ENCODE peak calls at places on chromosomes 2 and 18, in seven cellular contexts. W is astrocyte; B is CD4-positive, alpha-beta memory T cell; N is fibroblast of lung; O is effector memory CD4-positive, alpha-beta T cell; A is A549; M is SJSA1. T is an unnamed sample.
A peak's percentile ranks its signal among the peaks of the same experiment; 100 is the strongest.

GRCh38 chr2:52269696-52270485 is 1238.0 kb upstream of the NRXN1 start:
- DNase-seq in W (peak; percentile 85), B (no peak), N (peak; percentile 48), O (no peak), A (no peak), M (no peak), T (peak; percentile 11)

GRCh38 chr18:62618735-62619134 is 95.9 kb downstream of the ZCCHC2 start:
- DNase-seq in W (no peak), B (no peak), N (no peak), O (no peak), A (no peak), M (no peak), T (no peak)

GRCh38 chr2:11753452-11753885 is 7.0 kb downstream of the LPIN1 start:
- DNase-seq in W (peak; percentile 56), B (peak; percentile 60), N (no peak), O (peak; percentile 44), A (no peak), M (no peak), T (no peak)

GRCh38 chr2:194214192-194214591 is 1442.8 kb upstream of the SLC39A10 start:
- DNase-seq in W (no peak), B (no peak), N (no peak), O (no peak), A (no peak), M (no peak), T (no peak)

GRCh38 chr2:11344956-11345671 is 678 bp upstream of the ROCK2 start:
- DNase-seq in W (peak; percentile 51), B (peak; percentile 30), N (peak; percentile 96), O (no peak), A (peak; percentile 52), M (peak; percentile 77), T (peak; percentile 76)

GRCh38 chr2:150549381-150549780 is 61.9 kb upstream of the RND3 start:
- DNase-seq in W (no peak), B (no peak), N (no peak), O (no peak), A (no peak), M (no peak), T (no peak)

GRCh38 chr2:7916670-7917069 is 765.2 kb upstream of the ID2 start:
- DNase-seq in W (no peak), B (no peak), N (no peak), O (no peak), A (no peak), M (no peak), T (no peak)

GRCh38 chr2:237345891-237346640 is 67.9 kb downstream of the COL6A3 start:
- DNase-seq in W (peak; percentile 36), B (no peak), N (no peak), O (no peak), A (no peak), M (no peak), T (no peak)

GRCh38 chr18:26763745-26764144 is 101.8 kb downstream of the AQP4 start:
- DNase-seq in W (no peak), B (no peak), N (no peak), O (no peak), A (no peak), M (no peak), T (no peak)

DNA sequence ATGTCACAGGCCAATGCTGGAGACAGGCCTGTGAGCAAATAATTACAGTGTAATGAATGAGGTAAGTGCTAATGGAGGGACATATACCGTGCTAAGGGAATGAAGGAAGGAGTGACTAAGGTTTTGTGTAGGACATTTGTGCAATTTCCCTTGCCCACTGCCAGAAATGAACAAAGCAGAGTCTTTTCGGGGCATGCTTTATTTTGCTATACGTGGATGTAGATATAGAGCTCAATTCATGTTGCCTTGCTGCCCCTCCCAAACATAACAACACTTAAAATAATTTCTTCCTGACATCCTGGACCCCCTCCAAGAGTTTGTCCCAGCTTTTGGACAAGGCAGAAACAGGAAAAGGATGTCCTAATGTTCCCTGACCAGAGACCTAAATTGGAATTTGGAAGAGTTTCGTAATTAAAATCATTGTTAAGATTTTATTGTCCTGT is 23.7 kb upstream of the CD28 start:
- DNase-seq in W (peak; percentile 78), B (no peak), N (peak; percentile 76), O (no peak), A (no peak), M (no peak), T (no peak)
- H3K4me1 ChIP-seq in W (peaks cover 54% of the 10 kb centered on the region), B (peaks cover 14% of the 10 kb centered on the region), N (peaks cover 36% of the 10 kb centered on the region), O (no peaks in the 10 kb centered on the region), A (peaks cover 16% of the 10 kb centered on the region), M (peaks cover 43% of the 10 kb centered on the region), T (peaks cover 34% of the 10 kb centered on the region)

GRCh38 chr2:168183308-168183997 is 63.9 kb downstream of the STK39 start:
- DNase-seq in W (no peak), B (no peak), N (no peak), O (no peak), A (no peak), M (no peak), T (no peak)

GRCh38 chr2:168180914-168181313 is 66.5 kb downstream of the STK39 start:
- DNase-seq in W (no peak), B (no peak), N (no peak), O (no peak), A (no peak), M (no peak), T (no peak)

GRCh38 chr2:168182850-168183249 is 64.5 kb downstream of the STK39 start:
- DNase-seq in W (no peak), B (no peak), N (no peak), O (no peak), A (no peak), M (no peak), T (no peak)

GRCh38 chr2:168180483-168180882 is 66.9 kb downstream of the STK39 start:
- DNase-seq in W (no peak), B (no peak), N (no peak), O (no peak), A (no peak), M (no peak), T (no peak)

GRCh38 chr2:168181825-168182224 is 65.6 kb downstream of the STK39 start:
- DNase-seq in W (no peak), B (no peak), N (no peak), O (no peak), A (no peak), M (no peak), T (no peak)
- H3K4me3 ChIP-seq in W (no peak overlapping the region), B (no peak overlapping the region), N (no peak overlapping the region), O (no peak overlapping the region), A (no peak overlapping the region), M (no peak overlapping the region), T (no peak overlapping the region)

DNA sequence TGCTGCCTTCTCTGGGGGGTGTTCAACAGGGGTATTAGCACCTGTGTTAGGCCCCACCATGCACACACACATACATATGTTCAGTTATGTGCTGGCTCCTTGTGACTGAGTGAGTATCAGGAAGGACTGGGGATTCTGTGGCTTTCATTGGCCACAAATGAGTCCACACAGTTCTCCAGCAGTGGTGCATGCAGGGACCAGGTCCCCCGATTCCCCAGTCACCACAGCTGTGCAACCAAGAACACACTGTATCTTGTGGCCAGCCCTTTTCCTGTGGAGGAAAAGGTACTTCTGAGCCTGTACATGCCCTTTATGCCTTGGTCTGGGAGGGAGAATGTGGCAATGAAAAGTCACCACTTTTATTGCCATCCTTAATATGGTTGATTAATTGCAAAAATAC is 74.9 kb upstream of the KLF7 start:
- DNase-seq in W (no peak), B (no peak), N (no peak), O (no peak), A (no peak), M (no peak), T (no peak)
- H3K4me1 ChIP-seq in W (peaks cover 34% of the 10 kb centered on the region), B (peaks cover 11% of the 10 kb centered on the region), N (peaks cover 24% of the 10 kb centered on the region), O (no peaks in the 10 kb centered on the region), A (peaks cover 18% of the 10 kb centered on the region), M (peaks cover 43% of the 10 kb centered on the region), T (peaks cover 11% of the 10 kb centered on the region)

DNA sequence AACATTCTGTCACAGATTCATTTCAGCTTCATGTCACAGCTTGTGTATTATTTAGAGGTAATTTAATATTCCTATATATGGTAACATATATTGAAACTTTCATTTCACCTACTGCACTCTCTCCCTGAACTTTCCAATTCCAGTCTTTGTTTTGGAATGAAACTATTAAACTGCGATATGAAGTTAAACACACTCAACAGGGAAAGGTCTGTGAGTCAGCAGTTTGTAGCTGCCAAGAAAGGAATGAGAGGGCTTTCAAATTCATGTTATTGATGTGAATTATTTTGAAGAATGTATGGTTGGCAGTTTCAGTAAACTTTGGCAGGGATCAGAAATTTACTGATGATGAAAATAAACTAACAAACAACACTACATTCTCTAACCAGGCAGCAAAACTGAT is 148.3 kb downstream of the HNMT start:
- DNase-seq in W (peak; percentile 60), B (no peak), N (peak; percentile 22), O (no peak), A (no peak), M (no peak), T (no peak)
- H3K4me3 ChIP-seq in W (no peak overlapping the region), B (no peak overlapping the region), N (no peak overlapping the region), O (no peak overlapping the region), A (no peak overlapping the region), M (no peak overlapping the region), T (no peak overlapping the region)

DNA sequence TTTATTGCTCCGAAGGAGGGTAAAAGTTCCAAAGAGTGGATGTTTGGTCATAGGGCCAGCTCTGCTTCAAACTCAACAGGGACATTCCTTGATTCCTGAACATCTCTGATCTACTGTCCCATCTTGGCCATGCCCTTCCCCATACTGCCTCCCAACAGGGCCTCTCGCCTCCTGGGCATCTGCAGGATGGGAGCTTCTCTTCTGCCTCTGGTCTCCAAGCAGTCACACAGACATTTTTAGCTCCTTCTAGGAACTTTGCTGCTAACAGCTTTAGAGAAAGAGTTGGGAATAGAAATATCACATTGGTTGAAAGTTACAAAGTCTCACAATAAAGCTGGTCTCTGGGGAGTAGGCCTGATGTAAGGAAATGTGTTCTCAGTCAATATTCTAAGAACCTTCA is 9.4 kb upstream of the DGUOK start:
- DNase-seq in W (no peak), B (no peak), N (no peak), O (no peak), A (no peak), M (no peak), T (no peak)
- H3K4me1 ChIP-seq in W (no peaks in the 10 kb centered on the region), B (no peaks in the 10 kb centered on the region), N (no peaks in the 10 kb centered on the region), O (no peaks in the 10 kb centered on the region), A (no peaks in the 10 kb centered on the region), M (no peaks in the 10 kb centered on the region), T (peaks cover 4% of the 10 kb centered on the region)

GRCh38 chr18:54222922-54223567 is 1.4 kb downstream of the MBD2 start:
- DNase-seq in W (no peak), B (peak; percentile 79), N (no peak), O (peak; percentile 58), A (no peak), M (no peak), T (no peak)
- H3K4me3 ChIP-seq in W (peak overlapping the region; percentile 71), B (peak overlapping the region; percentile 3), N (peak overlapping the region; percentile 66), O (peak overlapping the region; percentile 54), A (peak overlapping the region; percentile 95), M (peak overlapping the region; percentile 92), T (peak overlapping the region; percentile 62)

GRCh38 chr2:186718122-186718521 is 24.3 kb downstream of the FAM171B start:
- DNase-seq in W (no peak), B (no peak), N (no peak), O (no peak), A (no peak), M (no peak), T (no peak)
- H3K4me1 ChIP-seq in W (no peaks in the 10 kb centered on the region), B (no peaks in the 10 kb centered on the region), N (no peaks in the 10 kb centered on the region), O (no peaks in the 10 kb centered on the region), A (no peaks in the 10 kb centered on the region), M (no peaks in the 10 kb centered on the region), T (no peaks in the 10 kb centered on the region)

GRCh38 chr2:43391159-43391876 is 164.9 kb upstream of the ZFP36L2 start:
- DNase-seq in W (no peak), B (no peak), N (peak; percentile 28), O (no peak), A (no peak), M (no peak), T (no peak)
- H3K4me3 ChIP-seq in W (no peak overlapping the region), B (no peak overlapping the region), N (no peak overlapping the region), O (no peak overlapping the region), A (no peak overlapping the region), M (no peak overlapping the region), T (no peak overlapping the region)